ENCODE peak calls at places on chromosome 2, in nine cellular contexts. One of them, this sample, is unnamed. For H3K4me1, the result is how much of the 10 kb centered on the place peaks cover.

GRCh38 chr2:128279786-128280701 is 38.6 kb downstream of the HS6ST1 start:
- DNase-seq in trophoblast cell: peak
- DNase-seq in IMR-90: no peak
- DNase-seq in neural progenitor cell: no peak
- DNase-seq in GM23248: no peak
- DNase-seq in endothelial cell of umbilical vein: no peak
- DNase-seq in MM.1S: no peak
- DNase-seq in neuronal stem cell: no peak
- DNase-seq in fibroblast of lung: no peak
- DNase-seq in this sample: no peak

GRCh38 chr2:162732946-162733698 is 105.4 kb downstream of the KCNH7 start:
- DNase-seq in trophoblast cell: peak
- DNase-seq in IMR-90: no peak
- DNase-seq in neural progenitor cell: no peak
- DNase-seq in GM23248: no peak
- DNase-seq in endothelial cell of umbilical vein: no peak
- DNase-seq in MM.1S: peak
- DNase-seq in neuronal stem cell: no peak
- DNase-seq in fibroblast of lung: peak
- DNase-seq in this sample: no peak

GRCh38 chr2:191976436-191976835 is 129.5 kb upstream of the CAVIN2 start:
- DNase-seq in trophoblast cell: peak
- DNase-seq in IMR-90: peak
- DNase-seq in neural progenitor cell: no peak
- DNase-seq in GM23248: peak
- DNase-seq in endothelial cell of umbilical vein: peak
- DNase-seq in MM.1S: no peak
- DNase-seq in neuronal stem cell: peak
- DNase-seq in fibroblast of lung: peak
- DNase-seq in this sample: no peak

GRCh38 chr2:230007931-230008707 is 60.6 kb downstream of the SLC16A14 start:
- DNase-seq in trophoblast cell: peak
- DNase-seq in IMR-90: peak
- DNase-seq in neural progenitor cell: peak
- DNase-seq in GM23248: peak
- DNase-seq in endothelial cell of umbilical vein: peak
- DNase-seq in MM.1S: peak
- DNase-seq in neuronal stem cell: peak
- DNase-seq in fibroblast of lung: peak
- DNase-seq in this sample: peak

GRCh38 chr2:199064201-199064600 is 393.5 kb downstream of the SATB2 start:
- DNase-seq in trophoblast cell: no peak
- DNase-seq in IMR-90: no peak
- DNase-seq in neural progenitor cell: no peak
- DNase-seq in GM23248: no peak
- DNase-seq in endothelial cell of umbilical vein: no peak
- DNase-seq in MM.1S: no peak
- DNase-seq in neuronal stem cell: no peak
- DNase-seq in fibroblast of lung: no peak
- DNase-seq in this sample: no peak

GRCh38 chr2:178324072-178324471 is 126.9 kb downstream of the PRKRA start:
- DNase-seq in trophoblast cell: no peak
- DNase-seq in IMR-90: no peak
- DNase-seq in neural progenitor cell: no peak
- DNase-seq in GM23248: no peak
- DNase-seq in endothelial cell of umbilical vein: no peak
- DNase-seq in MM.1S: no peak
- DNase-seq in neuronal stem cell: no peak
- DNase-seq in fibroblast of lung: no peak
- DNase-seq in this sample: no peak

GRCh38 chr2:128086244-128086643 is 4.8 kb upstream of the UGGT1 start:
- DNase-seq in trophoblast cell: no peak
- DNase-seq in IMR-90: no peak
- DNase-seq in neural progenitor cell: no peak
- DNase-seq in GM23248: no peak
- DNase-seq in endothelial cell of umbilical vein: no peak
- DNase-seq in MM.1S: no peak
- DNase-seq in neuronal stem cell: no peak
- DNase-seq in fibroblast of lung: no peak
- DNase-seq in this sample: peak

GRCh38 chr2:63658176-63658968 is 69.6 kb downstream of the MDH1 start:
- DNase-seq in trophoblast cell: no peak
- DNase-seq in IMR-90: peak
- DNase-seq in neural progenitor cell: no peak
- DNase-seq in GM23248: peak
- DNase-seq in endothelial cell of umbilical vein: peak
- DNase-seq in MM.1S: no peak
- DNase-seq in neuronal stem cell: no peak
- DNase-seq in fibroblast of lung: peak
- DNase-seq in this sample: no peak

GRCh38 chr2:54975175-54975574 is 75.1 kb downstream of the RTN4 start:
- DNase-seq in trophoblast cell: no peak
- DNase-seq in IMR-90: no peak
- DNase-seq in neural progenitor cell: no peak
- DNase-seq in GM23248: no peak
- DNase-seq in endothelial cell of umbilical vein: no peak
- DNase-seq in MM.1S: no peak
- DNase-seq in neuronal stem cell: no peak
- DNase-seq in fibroblast of lung: no peak
- DNase-seq in this sample: no peak
- H3K4me1 ChIP-seq in trophoblast cell: under half
- H3K4me1 ChIP-seq in IMR-90: under half
- H3K4me1 ChIP-seq in neural progenitor cell: under half
- H3K4me1 ChIP-seq in GM23248: under half
- H3K4me1 ChIP-seq in endothelial cell of umbilical vein: under half
- H3K4me1 ChIP-seq in MM.1S: under half
- H3K4me1 ChIP-seq in neuronal stem cell: under half
- H3K4me1 ChIP-seq in fibroblast of lung: under half
- H3K4me1 ChIP-seq in this sample: under half

GRCh38 chr2:149612122-149612521 is 24.5 kb upstream of the MMADHC start:
- DNase-seq in trophoblast cell: no peak
- DNase-seq in IMR-90: peak
- DNase-seq in neural progenitor cell: no peak
- DNase-seq in GM23248: peak
- DNase-seq in endothelial cell of umbilical vein: no peak
- DNase-seq in MM.1S: no peak
- DNase-seq in neuronal stem cell: no peak
- DNase-seq in fibroblast of lung: peak
- DNase-seq in this sample: no peak

GRCh38 chr2:149617057-149617456 is 29.5 kb upstream of the MMADHC start:
- DNase-seq in trophoblast cell: peak
- DNase-seq in IMR-90: no peak
- DNase-seq in neural progenitor cell: no peak
- DNase-seq in GM23248: no peak
- DNase-seq in endothelial cell of umbilical vein: peak
- DNase-seq in MM.1S: no peak
- DNase-seq in neuronal stem cell: no peak
- DNase-seq in fibroblast of lung: peak
- DNase-seq in this sample: no peak

GRCh38 chr2:149613712-149614111 is 26.1 kb upstream of the MMADHC start:
- DNase-seq in trophoblast cell: no peak
- DNase-seq in IMR-90: peak
- DNase-seq in neural progenitor cell: no peak
- DNase-seq in GM23248: peak
- DNase-seq in endothelial cell of umbilical vein: no peak
- DNase-seq in MM.1S: no peak
- DNase-seq in neuronal stem cell: no peak
- DNase-seq in fibroblast of lung: peak
- DNase-seq in this sample: no peak

GRCh38 chr2:149606251-149606811 is 18.8 kb upstream of the MMADHC start:
- DNase-seq in trophoblast cell: peak
- DNase-seq in IMR-90: peak
- DNase-seq in neural progenitor cell: no peak
- DNase-seq in GM23248: no peak
- DNase-seq in endothelial cell of umbilical vein: no peak
- DNase-seq in MM.1S: no peak
- DNase-seq in neuronal stem cell: no peak
- DNase-seq in fibroblast of lung: peak
- DNase-seq in this sample: no peak

DNA sequence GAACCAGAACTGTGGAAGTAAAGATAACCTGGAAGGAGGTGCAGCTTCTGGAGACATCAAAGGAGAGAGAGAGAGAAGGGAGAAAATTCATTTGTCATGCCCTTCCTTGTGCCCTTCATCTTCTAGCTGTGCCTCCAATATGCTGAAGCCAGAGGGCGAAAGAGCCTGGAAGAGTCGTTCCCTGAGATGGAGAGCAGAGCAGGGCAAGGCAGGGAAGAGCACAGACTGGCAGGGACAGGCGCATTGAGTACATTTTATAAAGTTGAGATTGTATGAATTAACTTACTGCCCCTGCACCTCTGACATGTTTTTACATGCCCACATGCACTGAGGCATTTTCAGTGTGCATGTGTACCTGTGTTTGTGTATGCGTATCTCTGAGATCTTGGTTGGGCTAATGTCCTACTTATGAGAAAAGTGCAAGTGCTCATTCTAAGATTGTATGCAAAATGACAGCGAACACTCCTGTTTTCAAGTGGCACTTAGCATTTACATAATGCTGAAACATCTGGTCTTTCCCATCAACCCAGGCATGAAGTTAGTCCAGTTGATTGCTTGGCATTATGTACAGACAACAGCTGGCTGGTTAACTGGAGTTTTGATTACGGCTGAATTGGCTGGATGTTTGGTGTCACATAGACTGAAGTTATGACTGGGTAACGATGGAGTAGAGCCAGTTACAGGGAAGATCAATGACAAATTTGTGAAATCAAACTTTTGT is 23.7 kb upstream of the MMADHC start:
- DNase-seq in trophoblast cell: no peak
- DNase-seq in IMR-90: no peak
- DNase-seq in neural progenitor cell: peak
- DNase-seq in GM23248: no peak
- DNase-seq in endothelial cell of umbilical vein: no peak
- DNase-seq in MM.1S: no peak
- DNase-seq in neuronal stem cell: no peak
- DNase-seq in fibroblast of lung: no peak
- DNase-seq in this sample: no peak
- H2AFZ ChIP-seq in trophoblast cell: no peak
- H2AFZ ChIP-seq in IMR-90: peak
- H2AFZ ChIP-seq in neural progenitor cell: no peak
- H2AFZ ChIP-seq in GM23248: no peak
- H2AFZ ChIP-seq in endothelial cell of umbilical vein: no peak
- H2AFZ ChIP-seq in MM.1S: no peak
- H2AFZ ChIP-seq in neuronal stem cell: no peak
- H2AFZ ChIP-seq in fibroblast of lung: no peak
- H2AFZ ChIP-seq in this sample: no peak

GRCh38 chr2:126824663-126825062 is 74.0 kb upstream of the TEX51 start:
- DNase-seq in trophoblast cell: no peak
- DNase-seq in IMR-90: no peak
- DNase-seq in neural progenitor cell: no peak
- DNase-seq in GM23248: no peak
- DNase-seq in endothelial cell of umbilical vein: no peak
- DNase-seq in MM.1S: no peak
- DNase-seq in neuronal stem cell: no peak
- DNase-seq in fibroblast of lung: no peak
- DNase-seq in this sample: no peak

GRCh38 chr2:126828051-126828450 is 70.6 kb upstream of the TEX51 start:
- DNase-seq in trophoblast cell: no peak
- DNase-seq in IMR-90: no peak
- DNase-seq in neural progenitor cell: no peak
- DNase-seq in GM23248: no peak
- DNase-seq in endothelial cell of umbilical vein: no peak
- DNase-seq in MM.1S: no peak
- DNase-seq in neuronal stem cell: no peak
- DNase-seq in fibroblast of lung: no peak
- DNase-seq in this sample: no peak

GRCh38 chr2:126828471-126828870 is 70.2 kb upstream of the TEX51 start:
- DNase-seq in trophoblast cell: no peak
- DNase-seq in IMR-90: no peak
- DNase-seq in neural progenitor cell: no peak
- DNase-seq in GM23248: no peak
- DNase-seq in endothelial cell of umbilical vein: no peak
- DNase-seq in MM.1S: no peak
- DNase-seq in neuronal stem cell: no peak
- DNase-seq in fibroblast of lung: no peak
- DNase-seq in this sample: no peak

GRCh38 chr2:126825306-126825705 is 73.4 kb upstream of the TEX51 start:
- DNase-seq in trophoblast cell: no peak
- DNase-seq in IMR-90: no peak
- DNase-seq in neural progenitor cell: no peak
- DNase-seq in GM23248: no peak
- DNase-seq in endothelial cell of umbilical vein: no peak
- DNase-seq in MM.1S: no peak
- DNase-seq in neuronal stem cell: no peak
- DNase-seq in fibroblast of lung: no peak
- DNase-seq in this sample: no peak

GRCh38 chr2:126827371-126827770 is 71.3 kb upstream of the TEX51 start:
- DNase-seq in trophoblast cell: no peak
- DNase-seq in IMR-90: no peak
- DNase-seq in neural progenitor cell: peak
- DNase-seq in GM23248: no peak
- DNase-seq in endothelial cell of umbilical vein: no peak
- DNase-seq in MM.1S: no peak
- DNase-seq in neuronal stem cell: peak
- DNase-seq in fibroblast of lung: no peak
- DNase-seq in this sample: no peak
- H3K4me1 ChIP-seq in trophoblast cell: under half
- H3K4me1 ChIP-seq in IMR-90: under half
- H3K4me1 ChIP-seq in neural progenitor cell: under half
- H3K4me1 ChIP-seq in GM23248: under half
- H3K4me1 ChIP-seq in endothelial cell of umbilical vein: under half
- H3K4me1 ChIP-seq in MM.1S: under half
- H3K4me1 ChIP-seq in neuronal stem cell: under half
- H3K4me1 ChIP-seq in fibroblast of lung: under half
- H3K4me1 ChIP-seq in this sample: under half

GRCh38 chr2:148616696-148617095 is 27.9 kb upstream of the EPC2 start:
- DNase-seq in trophoblast cell: no peak
- DNase-seq in IMR-90: no peak
- DNase-seq in neural progenitor cell: no peak
- DNase-seq in GM23248: no peak
- DNase-seq in endothelial cell of umbilical vein: no peak
- DNase-seq in MM.1S: no peak
- DNase-seq in neuronal stem cell: no peak
- DNase-seq in fibroblast of lung: no peak
- DNase-seq in this sample: no peak

GRCh38 chr2:148615446-148615845 is 29.1 kb upstream of the EPC2 start:
- DNase-seq in trophoblast cell: no peak
- DNase-seq in IMR-90: no peak
- DNase-seq in neural progenitor cell: no peak
- DNase-seq in GM23248: no peak
- DNase-seq in endothelial cell of umbilical vein: peak
- DNase-seq in MM.1S: no peak
- DNase-seq in neuronal stem cell: no peak
- DNase-seq in fibroblast of lung: no peak
- DNase-seq in this sample: no peak

GRCh38 chr2:148614024-148614331 is 30.6 kb upstream of the EPC2 start:
- DNase-seq in trophoblast cell: no peak
- DNase-seq in IMR-90: no peak
- DNase-seq in neural progenitor cell: peak
- DNase-seq in GM23248: no peak
- DNase-seq in endothelial cell of umbilical vein: peak
- DNase-seq in MM.1S: no peak
- DNase-seq in neuronal stem cell: peak
- DNase-seq in fibroblast of lung: no peak
- DNase-seq in this sample: no peak

GRCh38 chr2:148613231-148614023 is 31.1 kb upstream of the EPC2 start:
- DNase-seq in trophoblast cell: peak
- DNase-seq in IMR-90: no peak
- DNase-seq in neural progenitor cell: no peak
- DNase-seq in GM23248: no peak
- DNase-seq in endothelial cell of umbilical vein: no peak
- DNase-seq in MM.1S: no peak
- DNase-seq in neuronal stem cell: no peak
- DNase-seq in fibroblast of lung: no peak
- DNase-seq in this sample: no peak

GRCh38 chr2:148614332-148615049 is 30.1 kb upstream of the EPC2 start:
- DNase-seq in trophoblast cell: peak
- DNase-seq in IMR-90: peak
- DNase-seq in neural progenitor cell: no peak
- DNase-seq in GM23248: peak
- DNase-seq in endothelial cell of umbilical vein: peak
- DNase-seq in MM.1S: peak
- DNase-seq in neuronal stem cell: no peak
- DNase-seq in fibroblast of lung: peak
- DNase-seq in this sample: no peak
- H2AFZ ChIP-seq in trophoblast cell: no peak
- H2AFZ ChIP-seq in IMR-90: peak
- H2AFZ ChIP-seq in neural progenitor cell: no peak
- H2AFZ ChIP-seq in GM23248: peak
- H2AFZ ChIP-seq in endothelial cell of umbilical vein: no peak
- H2AFZ ChIP-seq in MM.1S: peak
- H2AFZ ChIP-seq in neuronal stem cell: peak
- H2AFZ ChIP-seq in fibroblast of lung: no peak
- H2AFZ ChIP-seq in this sample: no peak

This sample was measured in OCI-LY7.